ENCODE peak calls at places on chromosomes 11 and 22, in five cellular contexts. Z, U, D, F and E are unnamed samples.

GRCh38 chr22:38986629-38987028 is 4.5 kb downstream of the APOBEC3B start:
- DNase-seq in Z (no peak), U (no peak), D (no peak), F (no peak), E (no peak)

GRCh38 chr11:60005360-60005759 is 11.6 kb upstream of the OOSP4B start:
- DNase-seq in Z (no peak), U (no peak), D (no peak), F (no peak), E (no peak)

GRCh38 chr11:22668005-22668796 is 1.8 kb downstream of the GAS2 start:
- DNase-seq in Z (no peak), U (no peak), D (no peak), F (no peak), E (no peak)

GRCh38 chr22:27086080-27086479 is 428.7 kb downstream of the MIAT start:
- DNase-seq in Z (no peak), U (no peak), D (no peak), F (no peak), E (no peak)

GRCh38 chr11:134660416-134660815 is 248.4 kb upstream of the B3GAT1 start:
- DNase-seq in Z (no peak), U (no peak), D (no peak), F (no peak), E (no peak)

GRCh38 chr11:14318581-14318981 is 40.4 kb downstream of the RRAS2 start:
- DNase-seq in Z (no peak), U (no peak), D (no peak), F (no peak), E (no peak)

GRCh38 chr11:100991541-100991940 is 138.1 kb downstream of the PGR start:
- DNase-seq in Z (no peak), U (no peak), D (no peak), F (no peak), E (no peak)

GRCh38 chr11:74932797-74933196 is 16.1 kb downstream of the XRRA1 start:
- DNase-seq in Z (no peak), U (no peak), D (no peak), F (no peak), E (no peak)

GRCh38 chr11:34266090-34266912 is 91.5 kb downstream of the ABTB2 start:
- DNase-seq in Z (peak), U (no peak), D (no peak), F (no peak), E (no peak)

GRCh38 chr22:46941958-46942815 is 179.7 kb downstream of the TBC1D22A start:
- DNase-seq in Z (no peak), U (no peak), D (no peak), F (no peak), E (no peak)

GRCh38 chr11:63671322-63672155 is at the start of gene ATL3:
- DNase-seq in Z (peak), U (peak), D (peak), F (peak), E (peak)
- TF ChIP-seq POLR2A in Z (peak), U (peak), D (no peak), F (peak), E (peak)

DNA sequence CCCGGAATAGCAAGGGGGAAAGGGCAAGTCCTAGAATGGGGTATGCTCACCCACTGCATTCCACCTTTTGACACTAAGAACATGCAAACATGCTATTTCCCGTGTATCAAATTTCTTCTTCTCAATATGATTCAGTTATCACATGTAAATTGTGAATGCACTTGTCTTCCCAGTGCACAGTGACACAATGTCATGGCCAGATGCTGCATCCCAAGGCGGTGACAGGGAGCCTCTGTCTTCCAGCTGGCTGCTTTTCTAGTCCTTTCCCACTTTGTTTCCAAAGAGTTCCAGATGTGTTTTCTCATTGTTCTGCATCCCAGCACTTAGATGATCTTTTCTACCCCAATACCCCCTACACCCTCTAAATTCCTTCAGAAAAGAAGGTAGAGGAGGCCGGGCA is 12.4 kb downstream of the SLC25A18 start:
- DNase-seq in Z (no peak), U (no peak), D (no peak), F (no peak), E (no peak)
- H3K27ac ChIP-seq in Z (no peak), U (no peak), D (no peak), F (no peak), E (peak)

DNA sequence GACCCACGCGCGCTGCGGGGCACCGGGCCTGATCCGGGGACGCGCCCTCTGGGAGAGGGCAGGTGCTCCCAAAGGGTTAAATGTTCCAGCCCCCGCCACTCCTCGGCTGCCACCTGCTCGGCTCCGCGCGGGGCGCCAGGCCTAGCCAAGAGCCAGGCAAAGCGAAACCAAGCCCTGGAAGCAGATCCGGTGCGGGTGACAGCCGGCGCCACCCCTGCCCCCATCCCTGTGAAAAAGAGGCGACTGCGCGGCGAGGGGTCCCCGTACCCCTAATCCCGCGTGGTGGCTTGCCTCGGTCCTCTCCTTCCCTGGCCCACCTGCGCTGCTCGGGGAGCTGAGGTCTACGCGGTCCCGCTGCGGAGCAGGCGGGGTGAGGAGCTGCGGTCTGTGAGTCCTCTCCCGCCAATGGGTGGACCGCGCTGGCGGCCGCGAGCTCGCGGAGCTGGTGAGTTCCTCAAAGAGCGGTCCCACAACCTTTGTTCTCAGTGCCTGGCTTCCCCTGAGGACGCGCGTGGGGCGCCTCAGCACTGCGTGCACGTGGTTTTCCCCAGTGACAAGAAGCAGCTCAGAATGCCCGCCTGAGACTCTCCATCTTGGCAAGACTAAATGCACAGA is at the start of gene ME3:
- DNase-seq in Z (peak), U (peak), D (peak), F (peak), E (peak)
- TF ChIP-seq POLR2A in Z (no peak), U (peak), D (no peak), F (peak), E (no peak)

GRCh38 chr22:30397656-30398635 is 1.1 kb downstream of the SEC14L2 start:
- DNase-seq in Z (no peak), U (no peak), D (no peak), F (no peak), E (no peak)
- H3K27ac ChIP-seq in Z (no peak), U (peak), D (peak), F (peak), E (no peak)